ENCODE peak calls at places on chromosomes 16 and 17, in five cellular contexts. One of them, this sample, is unnamed.
A peak's percentile ranks its signal among the peaks of the same experiment; 100 is the strongest.

GRCh38 chr17:50358177-50358576 is 12.3 kb downstream of the XYLT2 start:
- DNase-seq in AML-193: no peak
- DNase-seq in AG10803: no peak
- DNase-seq in left lung: no peak
- DNase-seq in astrocyte of the spinal cord: no peak
- DNase-seq in this sample: peak; percentile 56

GRCh38 chr16:85369741-85370528 is 243.2 kb upstream of the GSE1 start:
- DNase-seq in left lung: peak; percentile 59
- DNase-seq in AML-193: peak; percentile 15
- DNase-seq in astrocyte of the spinal cord: no peak
- DNase-seq in AG10803: peak; percentile 29
- DNase-seq in this sample: no peak

GRCh38 chr16:50244140-50244503 is 22.2 kb upstream of the ADCY7 start:
- DNase-seq in AML-193: no peak
- DNase-seq in left lung: no peak
- DNase-seq in AG10803: peak; percentile 34
- DNase-seq in astrocyte of the spinal cord: peak; percentile 25
- DNase-seq in this sample: no peak

GRCh38 chr16:67269766-67270165 is 9.6 kb upstream of the PLEKHG4 start:
- DNase-seq in AML-193: no peak
- DNase-seq in astrocyte of the spinal cord: peak; percentile 89
- DNase-seq in AG10803: peak; percentile 64
- DNase-seq in left lung: no peak
- DNase-seq in this sample: no peak

GRCh38 chr16:81633680-81634379 is 145.3 kb upstream of the PLCG2 start:
- DNase-seq in astrocyte of the spinal cord: no peak
- DNase-seq in AML-193: no peak
- DNase-seq in left lung: no peak
- DNase-seq in AG10803: no peak
- DNase-seq in this sample: no peak

GRCh38 chr17:67672592-67672991 is 45.1 kb upstream of the NOL11 start:
- DNase-seq in AML-193: no peak
- DNase-seq in astrocyte of the spinal cord: no peak
- DNase-seq in AG10803: no peak
- DNase-seq in left lung: no peak
- DNase-seq in this sample: no peak

GRCh38 chr16:85847681-85848601 is 48.4 kb downstream of the COX4I1 start:
- DNase-seq in AG10803: no peak
- DNase-seq in astrocyte of the spinal cord: no peak
- DNase-seq in left lung: no peak
- DNase-seq in AML-193: no peak
- DNase-seq in this sample: peak; percentile 66

GRCh38 chr17:64779344-64780095 is 117.4 kb upstream of the SMURF2 start:
- DNase-seq in astrocyte of the spinal cord: no peak
- DNase-seq in AML-193: no peak
- DNase-seq in AG10803: no peak
- DNase-seq in left lung: no peak
- DNase-seq in this sample: peak; percentile 68

GRCh38 chr16:56539667-56540066 is 19.8 kb upstream of the BBS2 start:
- DNase-seq in AG10803: no peak
- DNase-seq in AML-193: no peak
- DNase-seq in astrocyte of the spinal cord: no peak
- DNase-seq in left lung: no peak
- DNase-seq in this sample: no peak

GRCh38 chr17:869567-870530 is 87.7 kb downstream of the MRM3 start:
- DNase-seq in left lung: no peak
- DNase-seq in AG10803: peak; percentile 83
- DNase-seq in AML-193: no peak
- DNase-seq in astrocyte of the spinal cord: no peak
- DNase-seq in this sample: no peak

GRCh38 chr16:13305019-13305755 is 403.8 kb downstream of the SHISA9 start:
- DNase-seq in AML-193: no peak
- DNase-seq in left lung: no peak
- DNase-seq in AG10803: peak; percentile 34
- DNase-seq in astrocyte of the spinal cord: no peak
- DNase-seq in this sample: no peak

GRCh38 chr17:78541488-78542237 is 35.5 kb downstream of the DNAH17 start:
- DNase-seq in AG10803: peak; percentile 14
- DNase-seq in left lung: no peak
- DNase-seq in AML-193: no peak
- DNase-seq in astrocyte of the spinal cord: no peak
- DNase-seq in this sample: no peak

GRCh38 chr16:27724491-27724878 is 174.5 kb downstream of the KATNIP start:
- DNase-seq in left lung: no peak
- DNase-seq in AML-193: no peak
- DNase-seq in astrocyte of the spinal cord: no peak
- DNase-seq in AG10803: peak; percentile 50
- DNase-seq in this sample: no peak

GRCh38 chr17:4536742-4537411 is 18.3 kb downstream of the MYBBP1A start:
- DNase-seq in left lung: no peak
- DNase-seq in astrocyte of the spinal cord: no peak
- DNase-seq in AG10803: peak; percentile 25
- DNase-seq in AML-193: no peak
- DNase-seq in this sample: no peak

GRCh38 chr17:79296290-79296689 is 221.7 kb downstream of the ENGASE start:
- DNase-seq in AG10803: no peak
- DNase-seq in AML-193: no peak
- DNase-seq in astrocyte of the spinal cord: no peak
- DNase-seq in left lung: no peak
- DNase-seq in this sample: no peak

GRCh38 chr16:74275031-74275636 is 21.5 kb upstream of the PSMD7 start:
- DNase-seq in AG10803: peak; percentile 23
- DNase-seq in left lung: no peak
- DNase-seq in astrocyte of the spinal cord: peak; percentile 38
- DNase-seq in AML-193: peak; percentile 36
- DNase-seq in this sample: no peak

GRCh38 chr17:73566905-73567782 is 77.1 kb downstream of the SDK2 start:
- DNase-seq in AML-193: no peak
- DNase-seq in astrocyte of the spinal cord: no peak
- DNase-seq in left lung: no peak
- DNase-seq in AG10803: no peak
- DNase-seq in this sample: no peak

GRCh38 chr17:75688209-75688771 is 21.2 kb downstream of the SAP30BP start:
- DNase-seq in astrocyte of the spinal cord: no peak
- DNase-seq in left lung: no peak
- DNase-seq in AML-193: peak; percentile 44
- DNase-seq in AG10803: peak; percentile 72
- DNase-seq in this sample: no peak

GRCh38 chr17:42568341-42569111 is 1.6 kb downstream of the MLX start:
- DNase-seq in AML-193: no peak
- DNase-seq in left lung: no peak
- DNase-seq in AG10803: no peak
- DNase-seq in astrocyte of the spinal cord: no peak
- DNase-seq in this sample: no peak

GRCh38 chr16:67388591-67388990 is 4.7 kb downstream of the TPPP3 start:
- DNase-seq in astrocyte of the spinal cord: no peak
- DNase-seq in AML-193: no peak
- DNase-seq in left lung: no peak
- DNase-seq in AG10803: no peak
- DNase-seq in this sample: peak; percentile 24

GRCh38 chr16:1474796-1475551 is at the start of gene CLCN7:
- DNase-seq in AML-193: peak; percentile 72
- DNase-seq in left lung: peak; percentile 89
- DNase-seq in AG10803: peak; percentile 84
- DNase-seq in astrocyte of the spinal cord: peak; percentile 87
- DNase-seq in this sample: peak; percentile 95

GRCh38 chr16:48608871-48609452 is 1.0 kb downstream of the N4BP1 start:
- DNase-seq in left lung: no peak
- DNase-seq in AML-193: peak; percentile 13
- DNase-seq in astrocyte of the spinal cord: no peak
- DNase-seq in AG10803: peak; percentile 21
- DNase-seq in this sample: no peak

GRCh38 chr17:40224707-40225092 is 5.6 kb downstream of the WIPF2 start:
- DNase-seq in AML-193: no peak
- DNase-seq in AG10803: peak; percentile 80
- DNase-seq in astrocyte of the spinal cord: peak; percentile 68
- DNase-seq in left lung: peak; percentile 63
- DNase-seq in this sample: no peak

GRCh38 chr16:50114357-50115129 is 38.6 kb upstream of the TENT4B start:
- DNase-seq in left lung: no peak
- DNase-seq in AG10803: no peak
- DNase-seq in astrocyte of the spinal cord: no peak
- DNase-seq in AML-193: no peak
- DNase-seq in this sample: no peak

GRCh38 chr16:58488531-58488930 is 11.4 kb upstream of the NDRG4 start:
- DNase-seq in left lung: no peak
- DNase-seq in AG10803: no peak
- DNase-seq in astrocyte of the spinal cord: no peak
- DNase-seq in AML-193: no peak
- DNase-seq in this sample: no peak

GRCh38 chr17:28485049-28485448 is 11.6 kb downstream of the SLC13A2 start:
- DNase-seq in AG10803: no peak
- DNase-seq in left lung: no peak
- DNase-seq in astrocyte of the spinal cord: no peak
- DNase-seq in AML-193: no peak
- DNase-seq in this sample: no peak

This sample was measured in cardiac septum.